ENCODE peak calls at places on chromosomes 5 and 9, in five cellular contexts. I is stomach, T is IMR-90, S is suprapubic skin, B is H54. K is an unnamed sample.
A peak's percentile ranks its signal among the peaks of the same experiment; 100 is the strongest.

GRCh38 chr9:121838757-121839669 is 187.6 kb downstream of the DAB2IP start:
- DNase-seq in I (peak; percentile 20), T (no peak), S (no peak), B (no peak), K (no peak)

GRCh38 chr9:131677051-131677444 is 62.8 kb downstream of the RAPGEF1 start:
- DNase-seq in I (no peak), T (peak; percentile 55), S (no peak), B (no peak), K (no peak)

GRCh38 chr5:140966293-140967225 is at the start of gene PCDHAC2:
- DNase-seq in I (peak; percentile 49), T (no peak), S (no peak), B (peak; percentile 35), K (no peak)

GRCh38 chr9:100600511-100601079 is 22.7 kb downstream of the CAVIN4 start:
- DNase-seq in I (no peak), T (no peak), S (no peak), B (no peak), K (no peak)

GRCh38 chr9:80177949-80178480 is 606.2 kb downstream of the TLE4 start:
- DNase-seq in I (no peak), T (no peak), S (no peak), B (no peak), K (no peak)

GRCh38 chr5:73663860-73664240 is 37.9 kb downstream of the ARHGEF28 start:
- DNase-seq in I (no peak), T (no peak), S (no peak), B (no peak), K (no peak)

GRCh38 chr9:138076650-138077009 is 199.0 kb downstream of the CACNA1B start:
- DNase-seq in I (no peak), T (no peak), S (no peak), B (no peak), K (no peak)

GRCh38 chr5:76372320-76373054 is 30.6 kb upstream of the IQGAP2 start:
- DNase-seq in I (no peak), T (peak; percentile 95), S (no peak), B (peak; percentile 86), K (no peak)

GRCh38 chr5:106397700-106398099 is 1273.0 kb downstream of the EFNA5 start:
- DNase-seq in I (no peak), T (peak; percentile 98), S (no peak), B (peak; percentile 19), K (no peak)

GRCh38 chr5:20113031-20113685 is 125.2 kb upstream of the CDH18 start:
- DNase-seq in I (no peak), T (no peak), S (no peak), B (no peak), K (no peak)

GRCh38 chr9:126122901-126123616 is 203.6 kb upstream of the MVB12B start:
- DNase-seq in I (no peak), T (no peak), S (peak; percentile 57), B (no peak), K (no peak)

GRCh38 chr5:172588380-172588779 is 52.7 kb upstream of the NEURL1B start:
- DNase-seq in I (no peak), T (no peak), S (no peak), B (no peak), K (no peak)

GRCh38 chr5:103808464-103809106 is 246.0 kb upstream of the NUDT12 start:
- DNase-seq in I (no peak), T (peak; percentile 50), S (no peak), B (peak; percentile 30), K (peak; percentile 11)

GRCh38 chr5:65588694-65589093 is 25.6 kb downstream of the PPWD1 start:
- DNase-seq in I (no peak), T (no peak), S (no peak), B (no peak), K (no peak)

GRCh38 chr9:123058834-123059233 is 25.4 kb downstream of the GPR21 start:
- DNase-seq in I (no peak), T (peak; percentile 65), S (no peak), B (peak; percentile 46), K (no peak)

GRCh38 chr5:91418158-91418557 is 35.0 kb upstream of the ARRDC3 start:
- DNase-seq in I (no peak), T (no peak), S (no peak), B (no peak), K (no peak)

GRCh38 chr9:129731477-129732085 is 21.3 kb downstream of the PTGES start:
- DNase-seq in I (no peak), T (no peak), S (no peak), B (no peak), K (no peak)

GRCh38 chr5:14668247-14668646 is 3.7 kb downstream of the OTULIN start:
- DNase-seq in I (no peak), T (no peak), S (no peak), B (no peak), K (no peak)

GRCh38 chr9:105445203-105445881 is 2.5 kb upstream of the FSD1L start:
- DNase-seq in I (no peak), T (peak; percentile 35), S (no peak), B (no peak), K (no peak)

GRCh38 chr9:2709645-2710101 is 7.6 kb upstream of the KCNV2 start:
- DNase-seq in I (no peak), T (no peak), S (no peak), B (no peak), K (no peak)

GRCh38 chr9:109640232-109641078 is 139.5 kb upstream of the PALM2AKAP2 start:
- DNase-seq in I (peak; percentile 36), T (peak; percentile 22), S (no peak), B (peak; percentile 95), K (peak; percentile 8)

GRCh38 chr9:88852794-88853193 is 138.5 kb upstream of the S1PR3 start:
- DNase-seq in I (no peak), T (peak; percentile 95), S (no peak), B (peak; percentile 65), K (no peak)

DNA sequence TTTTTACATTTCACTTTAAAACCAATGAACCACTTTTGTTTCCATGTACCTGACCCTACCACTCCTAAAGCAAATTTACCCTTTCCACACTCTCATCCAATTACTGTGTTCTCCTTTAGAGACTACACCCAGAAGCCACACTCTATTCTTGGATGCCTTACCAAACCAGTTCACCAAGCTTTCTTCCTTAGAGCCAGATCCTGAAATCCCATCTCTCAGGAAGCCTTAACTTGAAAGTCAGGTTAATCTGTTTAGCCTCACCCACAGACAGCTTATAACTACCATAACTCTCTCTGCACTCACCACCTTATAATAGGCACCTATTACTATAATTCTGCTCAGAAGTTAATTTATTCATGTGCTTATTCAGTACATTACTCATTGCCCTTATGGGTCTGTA is 4.3 kb downstream of the CSNK1A1 start:
- DNase-seq in I (no peak), T (no peak), S (no peak), B (no peak), K (no peak)
- TF ChIP-seq POLR2A in I (no peak), T (peak; percentile 50), S (no peak), B (no peak), K (no peak)

GRCh38 chr9:6716766-6717165 is 41.0 kb upstream of the KDM4C start:
- DNase-seq in I (no peak), T (no peak), S (no peak), B (no peak), K (no peak)

GRCh38 chr9:6711403-6711802 is 46.4 kb upstream of the KDM4C start:
- DNase-seq in I (no peak), T (peak; percentile 67), S (no peak), B (no peak), K (no peak)

GRCh38 chr9:6712041-6712440 is 45.7 kb upstream of the KDM4C start:
- DNase-seq in I (no peak), T (no peak), S (no peak), B (no peak), K (no peak)

GRCh38 chr9:6714176-6714575 is 43.6 kb upstream of the KDM4C start:
- DNase-seq in I (no peak), T (no peak), S (no peak), B (no peak), K (no peak)

GRCh38 chr9:6715755-6716643 is 41.8 kb upstream of the KDM4C start:
- DNase-seq in I (peak; percentile 80), T (no peak), S (peak; percentile 81), B (no peak), K (peak; percentile 85)
- TF ChIP-seq POLR2A in I (no peak), T (no peak), S (no peak), B (no peak), K (peak; percentile 80)

DNA sequence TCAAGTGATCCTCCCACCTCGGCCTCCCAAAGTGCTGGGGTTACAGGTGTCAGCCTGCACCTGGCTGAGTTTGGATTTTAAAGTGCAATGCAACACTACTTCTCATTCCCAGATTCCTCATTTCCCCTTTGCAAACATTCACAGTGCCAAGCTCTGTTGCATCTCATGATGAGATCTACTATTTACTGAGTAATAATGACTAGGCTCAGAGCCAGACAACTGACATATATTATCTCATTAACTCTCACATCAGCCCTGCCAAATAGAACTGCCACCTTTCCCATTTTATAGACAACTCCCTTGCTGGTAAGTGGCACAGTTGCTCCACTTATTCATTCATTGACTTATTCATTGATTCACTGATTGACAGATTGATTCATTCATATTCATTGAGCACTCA is 7.0 kb downstream of the PDE6A start:
- DNase-seq in I (no peak), T (no peak), S (no peak), B (no peak), K (no peak)
- TF ChIP-seq POLR2A in I (no peak), T (no peak), S (no peak), B (no peak), K (no peak)

DNA sequence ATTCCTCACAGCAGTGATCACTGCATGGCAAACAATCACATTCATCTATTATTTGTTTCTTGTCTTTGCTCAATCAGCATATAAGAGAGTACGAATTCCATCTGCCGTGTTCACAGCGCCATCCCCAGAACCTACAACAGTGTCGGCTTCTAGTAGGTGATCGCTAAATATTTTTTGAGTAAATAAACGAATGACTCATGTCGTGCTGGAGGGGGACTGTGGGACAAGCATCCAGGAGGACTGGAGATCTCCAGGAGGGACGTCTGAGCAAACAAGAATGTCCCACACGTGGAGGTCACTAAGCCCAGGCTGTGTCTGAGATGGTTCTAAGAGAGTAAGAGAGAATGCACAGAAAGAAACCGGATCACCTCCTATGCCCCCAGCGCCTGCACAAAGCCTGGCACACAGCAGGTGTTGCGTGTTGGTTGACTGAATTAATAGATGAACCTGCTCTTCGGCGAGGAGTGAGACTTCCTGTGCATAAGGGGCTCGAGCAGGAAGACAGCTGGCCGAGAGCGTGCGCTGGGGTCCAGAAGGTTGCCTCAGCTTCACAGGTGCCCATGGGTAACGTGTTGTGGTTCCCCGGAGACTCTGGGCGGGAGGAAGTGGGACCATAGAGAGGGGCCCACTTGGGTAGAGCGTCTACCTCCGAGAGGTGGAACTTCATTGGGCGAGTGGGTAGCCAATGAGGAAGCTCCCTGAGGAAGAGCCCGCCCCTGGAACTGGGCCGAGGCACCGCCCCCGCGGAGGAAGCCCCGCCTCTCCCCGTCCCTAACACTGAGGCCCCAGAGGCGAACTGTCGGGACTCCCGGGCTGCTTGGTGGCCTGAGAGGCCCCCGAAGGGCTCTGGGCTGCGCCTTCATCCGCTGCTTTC is 193.0 kb downstream of the MELK start:
- DNase-seq in I (peak; percentile 60), T (peak; percentile 35), S (no peak), B (no peak), K (peak; percentile 86)
- TF ChIP-seq POLR2A in I (no peak), T (no peak), S (no peak), B (no peak), K (no peak)